ENCODE peak calls at places on chromosomes 3 and 15, in nine cellular contexts. W is astrocyte, J is RWPE1, P is GM13977, I is A673, Z is lower leg skin, M is nephron progenitor cell, A is mesothelial cell of epicardium, H is neural crest cell. E is an unnamed sample.

GRCh38 chr3:31695280-31696008 is 162.7 kb downstream of the STT3B start:
- DNase-seq in W (no peak), J (no peak), P (peak; percentile 32), I (peak; percentile 13), Z (no peak), M (no peak), A (no peak), H (no peak), E (no peak)

GRCh38 chr15:91627473-91628309 is 225.8 kb upstream of the SLCO3A1 start:
- DNase-seq in W (peak; percentile 82), J (no peak), P (no peak), I (peak; percentile 44), Z (no peak), M (no peak), A (no peak), H (no peak), E (no peak)

GRCh38 chr15:70765504-70766281 is 2.3 kb upstream of the UACA start:
- DNase-seq in W (peak; percentile 65), J (no peak), P (no peak), I (no peak), Z (no peak), M (no peak), A (no peak), H (no peak), E (no peak)

GRCh38 chr15:79290642-79291275 is 8.2 kb downstream of the ANKRD34C start:
- DNase-seq in W (no peak), J (no peak), P (no peak), I (peak; percentile 40), Z (no peak), M (no peak), A (no peak), H (no peak), E (no peak)

GRCh38 chr3:104040896-104041295 is 1325.8 kb upstream of the ALCAM start:
- DNase-seq in W (no peak), J (no peak), P (no peak), I (no peak), Z (no peak), M (no peak), A (no peak), H (no peak), E (no peak)

GRCh38 chr3:193772389-193772788 is 179.4 kb downstream of the OPA1 start:
- DNase-seq in W (no peak), J (no peak), P (no peak), I (no peak), Z (no peak), M (no peak), A (no peak), H (no peak), E (no peak)

GRCh38 chr3:195246608-195247007 is 24.4 kb downstream of the XXYLT1 start:
- DNase-seq in W (no peak), J (no peak), P (no peak), I (no peak), Z (peak; percentile 60), M (no peak), A (no peak), H (no peak), E (peak; percentile 8)

GRCh38 chr15:52103217-52104207 is 9.1 kb downstream of the BCL2L10 start:
- DNase-seq in W (peak; percentile 97), J (peak; percentile 93), P (peak; percentile 78), I (peak; percentile 38), Z (peak; percentile 92), M (no peak), A (no peak), H (no peak), E (no peak)

GRCh38 chr15:47813985-47814384 is 96.7 kb downstream of the SEMA6D start:
- DNase-seq in W (no peak), J (no peak), P (peak; percentile 51), I (no peak), Z (no peak), M (no peak), A (no peak), H (no peak), E (no peak)

DNA sequence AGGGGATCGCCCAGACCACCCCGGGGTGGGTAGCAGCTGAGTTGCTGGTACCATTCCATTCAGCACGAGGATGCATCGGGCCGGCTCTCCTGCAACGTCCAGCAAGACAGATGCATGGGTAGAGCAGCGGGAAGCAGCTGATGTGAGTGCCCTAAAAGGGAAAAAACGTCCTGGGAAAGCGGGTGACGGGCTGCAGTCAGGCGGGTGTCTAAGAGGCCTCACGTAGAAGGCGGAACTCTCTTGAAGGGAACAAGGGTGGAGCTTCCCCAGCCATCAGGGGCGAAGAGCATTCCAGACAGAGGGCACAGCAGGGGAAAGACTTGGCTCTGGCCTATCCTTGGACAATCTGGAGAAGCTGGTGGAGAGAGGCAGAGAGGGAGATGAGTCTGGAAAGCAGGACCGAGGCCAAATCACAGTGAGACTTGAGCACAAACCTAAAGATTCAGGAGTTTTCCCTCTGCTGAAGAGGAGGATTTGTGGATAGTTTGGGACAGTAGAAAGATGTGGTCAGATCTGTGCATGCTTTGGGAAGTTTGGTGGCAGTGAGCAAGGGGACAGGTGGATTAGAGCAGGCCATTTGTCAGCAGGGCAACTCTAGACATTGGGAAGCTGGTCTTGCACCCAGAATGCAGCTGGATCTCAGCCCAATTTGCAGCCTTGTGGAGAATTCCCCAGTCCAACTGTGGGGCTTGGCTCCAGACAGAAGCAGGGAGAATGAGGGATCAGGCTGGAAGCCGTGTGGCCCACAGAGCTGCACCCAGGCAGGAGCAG is 70.7 kb downstream of the SEMA5B start:
- DNase-seq in W (no peak), J (no peak), P (no peak), I (no peak), Z (no peak), M (no peak), A (no peak), H (no peak), E (no peak)
- TF ChIP-seq CTCF in W (no peak), J (no peak), P (no peak), I (no peak), Z (no peak), M (no peak), A (no peak), H (no peak), E (no peak)

DNA sequence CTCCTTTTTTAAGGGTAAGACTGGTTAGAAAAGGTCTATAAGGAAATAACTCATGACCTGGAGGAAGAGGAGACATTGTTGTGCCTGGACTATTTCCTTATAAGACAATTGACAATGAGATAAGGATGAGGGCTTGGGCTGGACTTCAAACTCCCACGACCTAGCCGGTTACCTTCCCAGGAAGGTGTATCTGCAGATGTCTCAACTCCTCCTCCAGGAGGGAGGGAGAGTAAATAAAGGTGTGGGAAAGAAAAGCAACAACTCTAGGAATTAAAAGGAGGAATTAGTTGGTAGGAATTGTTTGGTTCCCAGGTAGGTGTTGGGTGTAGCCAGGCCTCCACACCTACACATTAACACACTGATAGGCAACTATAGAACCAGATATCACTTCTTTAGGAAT is 97.8 kb upstream of the TBL1XR1 start:
- DNase-seq in W (no peak), J (peak; percentile 16), P (no peak), I (no peak), Z (no peak), M (no peak), A (no peak), H (no peak), E (no peak)
- TF ChIP-seq CTCF in W (no peak), J (no peak), P (no peak), I (no peak), Z (no peak), M (no peak), A (no peak), H (no peak), E (no peak)

GRCh38 chr3:188217011-188217463 is 63.1 kb downstream of the LPP start:
- DNase-seq in W (no peak), J (no peak), P (no peak), I (no peak), Z (no peak), M (no peak), A (no peak), H (no peak), E (no peak)
- TF ChIP-seq CTCF in W (no peak), J (no peak), P (no peak), I (no peak), Z (no peak), M (no peak), A (no peak), H (no peak), E (no peak)

DNA sequence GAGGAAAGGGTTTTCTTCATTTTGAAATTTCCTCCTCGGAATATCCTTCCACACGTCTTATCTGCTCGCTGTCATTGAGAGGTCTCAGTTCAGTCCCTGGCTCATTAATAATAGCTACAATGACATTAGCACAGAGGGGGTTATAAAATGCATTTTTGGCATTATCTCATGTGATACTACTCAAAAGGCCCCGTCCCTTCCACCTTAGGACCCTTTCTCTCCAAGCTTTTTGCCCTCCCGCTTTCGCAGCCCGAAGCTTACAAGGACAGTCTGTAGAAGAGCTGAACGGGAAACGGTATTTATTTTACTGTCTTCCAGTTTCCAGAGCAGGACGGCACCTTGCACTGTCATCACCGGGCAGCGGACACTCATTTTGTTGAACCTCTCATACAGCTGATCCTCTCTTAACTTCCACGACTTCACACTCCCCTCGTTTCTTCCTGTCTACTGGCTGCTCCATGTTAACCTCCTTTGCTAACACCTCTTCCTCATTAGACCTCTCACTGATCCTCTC is 5.6 kb upstream of the PLEKHO2 start:
- DNase-seq in W (no peak), J (no peak), P (no peak), I (no peak), Z (no peak), M (no peak), A (no peak), H (no peak), E (no peak)
- TF ChIP-seq CTCF in W (no peak), J (peak; percentile 66), P (peak; percentile 12), I (peak; percentile 14), Z (no peak), M (peak; percentile 8), A (no peak), H (peak; percentile 27), E (peak; percentile 51)

GRCh38 chr15:40427188-40427587 is 13.6 kb upstream of the BAHD1 start:
- DNase-seq in W (no peak), J (no peak), P (no peak), I (no peak), Z (no peak), M (no peak), A (no peak), H (no peak), E (no peak)
- TF ChIP-seq CTCF in W (no peak), J (no peak), P (no peak), I (no peak), Z (no peak), M (no peak), A (no peak), H (no peak), E (no peak)

E was measured in natural killer cell.